ENCODE peak calls at places on chromosomes 7 and 10, in seven cellular contexts. G is HCT116, R is GM12878, M is HepG2, J is HL-60, U is GM23338, B is SK-N-SH. V is an unnamed sample.

GRCh38 chr10:28946479-28946878 is 269.2 kb downstream of the BAMBI start:
- DNase-seq in J (no peak), B (no peak), U (no peak), M (no peak), R (no peak), G (no peak), V (no peak)

GRCh38 chr7:93232673-93233018 is 480 bp downstream of the VPS50 start:
- DNase-seq in R (no peak), J (peak; percentile 16), B (no peak), M (no peak), U (peak; percentile 22), G (no peak), V (no peak)

GRCh38 chr7:96708872-96709271 is 774 bp downstream of the SEM1 start:
- DNase-seq in G (no peak), M (no peak), U (no peak), B (no peak), R (no peak), J (no peak), V (no peak)

GRCh38 chr10:47443145-47443544 is 40.8 kb downstream of the ANXA8 start:
- DNase-seq in J (no peak), B (no peak), G (no peak), M (no peak), R (no peak), U (no peak), V (no peak)

GRCh38 chr10:930415-931325 is 835 bp downstream of the LARP4B start:
- DNase-seq in R (no peak), B (peak; percentile 77), J (peak; percentile 5), U (peak; percentile 82), M (peak; percentile 42), G (no peak), V (no peak)

GRCh38 chr7:144255471-144255897 is 9.1 kb downstream of the OR2A7 start:
- DNase-seq in G (no peak), R (no peak), J (no peak), B (no peak), U (peak; percentile 5), M (no peak), V (no peak)

GRCh38 chr7:30448461-30449189 is 30.0 kb downstream of the NOD1 start:
- DNase-seq in J (no peak), R (no peak), M (no peak), G (no peak), U (no peak), B (peak; percentile 63), V (no peak)

GRCh38 chr10:112687647-112688046 is 240.6 kb downstream of the VTI1A start:
- DNase-seq in M (no peak), B (no peak), G (no peak), J (no peak), R (no peak), U (no peak), V (no peak)

GRCh38 chr10:121077331-121077730 is 226.2 kb downstream of the WDR11 start:
- DNase-seq in J (peak; percentile 86), U (peak; percentile 8), G (no peak), M (no peak), B (no peak), R (no peak), V (no peak)

GRCh38 chr10:79246606-79247275 is 100.5 kb upstream of the PPIF start:
- DNase-seq in M (no peak), J (peak; percentile 33), G (no peak), R (no peak), B (peak; percentile 71), U (no peak), V (no peak)

GRCh38 chr10:133231946-133232574 is 2.0 kb downstream of the UTF1 start:
- DNase-seq in G (no peak), R (no peak), M (no peak), B (no peak), U (peak; percentile 71), J (no peak), V (no peak)

GRCh38 chr10:112721080-112721698 is 228.9 kb upstream of the TCF7L2 start:
- DNase-seq in B (no peak), R (peak; percentile 21), G (peak; percentile 51), U (peak; percentile 72), M (peak; percentile 31), J (peak; percentile 28), V (peak; percentile 43)

GRCh38 chr7:148905093-148905666 is 21.1 kb upstream of the EZH2 start:
- DNase-seq in G (no peak), R (no peak), M (no peak), B (no peak), J (no peak), U (peak; percentile 57), V (no peak)

GRCh38 chr10:106789623-106790022 is 374.9 kb downstream of the SORCS1 start:
- DNase-seq in G (no peak), U (no peak), B (no peak), M (no peak), R (no peak), J (no peak), V (no peak)

GRCh38 chr7:102063736-102064135 is 222.9 kb upstream of the SH2B2 start:
- DNase-seq in U (peak; percentile 82), G (peak; percentile 80), B (peak; percentile 63), M (no peak), J (no peak), R (no peak), V (no peak)

GRCh38 chr10:77385315-77385714 is 252.3 kb downstream of the KCNMA1 start:
- DNase-seq in B (no peak), R (no peak), G (no peak), J (no peak), M (no peak), U (no peak), V (no peak)

GRCh38 chr10:15353471-15353870 is 17.6 kb downstream of the FAM171A1 start:
- DNase-seq in B (no peak), M (peak; percentile 53), G (no peak), J (no peak), R (no peak), U (no peak), V (no peak)
- TF ChIP-seq REST in B (no peak), M (no peak), G (no peak), J (no peak), R (no peak), U (no peak), V (no peak)

GRCh38 chr7:24463474-24463873 is 109.8 kb upstream of the PALS2 start:
- DNase-seq in M (no peak), B (no peak), R (no peak), U (no peak), G (no peak), J (no peak), V (no peak)
- TF ChIP-seq POLR2AphosphoS5 in M (no peak), B (no peak), R (no peak), U (no peak), G (no peak), J (no peak), V (no peak)

DNA sequence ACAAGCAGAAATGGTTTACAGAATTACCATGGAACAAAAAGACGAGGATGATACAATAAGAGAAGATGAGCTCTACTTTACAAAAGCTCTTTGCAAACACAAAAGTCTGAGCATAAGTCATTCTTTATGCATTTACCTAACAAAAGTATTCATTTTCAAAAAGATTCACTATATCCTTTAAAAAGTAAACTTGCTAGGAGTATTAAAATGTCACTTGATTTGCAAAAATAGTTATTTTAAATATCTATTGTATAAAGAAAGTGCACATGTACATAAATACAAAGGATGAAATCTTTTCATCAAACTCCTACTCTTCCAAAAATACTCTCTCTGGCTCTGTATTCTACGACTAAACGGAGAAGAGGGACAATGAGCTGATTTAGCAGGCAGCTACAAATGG is 146.4 kb upstream of the STEAP1 start:
- DNase-seq in B (no peak), J (no peak), G (no peak), M (no peak), U (no peak), R (no peak), V (no peak)
- H3K27ac ChIP-seq in B (no peak overlapping the region), J (no peak overlapping the region), G (no peak overlapping the region), M (no peak overlapping the region), U (peak overlapping the region; percentile 4), R (no peak overlapping the region), V (no peak overlapping the region)

DNA sequence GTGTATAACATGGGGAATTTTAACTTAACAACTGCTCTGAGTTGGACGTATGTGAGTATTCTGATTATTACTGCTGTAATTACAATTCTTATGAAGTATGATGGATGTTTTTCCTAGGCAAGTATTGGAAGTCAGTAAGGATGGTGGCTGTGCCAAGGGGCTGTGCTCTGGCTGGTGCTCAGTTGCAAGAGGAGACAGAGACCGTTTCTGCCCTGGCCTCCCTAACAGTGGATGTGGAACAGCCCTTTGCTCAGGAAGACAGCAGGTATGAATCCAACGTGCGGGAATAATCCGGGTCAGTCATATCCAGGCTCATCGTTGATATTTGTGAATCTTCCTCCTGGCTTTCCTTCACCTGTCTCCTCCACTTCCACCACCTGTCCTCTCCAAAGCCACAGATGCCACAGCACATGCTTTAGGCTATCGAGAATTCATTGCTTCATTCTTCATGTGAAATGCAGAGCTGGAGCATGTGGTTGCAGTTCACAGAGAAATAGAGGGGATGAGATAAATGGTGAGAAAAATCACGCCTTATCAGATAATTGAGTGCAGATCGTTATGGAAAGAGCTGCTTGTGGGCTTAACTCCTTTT is 141.7 kb downstream of the TWIST1 start:
- DNase-seq in U (no peak), J (no peak), R (no peak), B (no peak), M (no peak), G (no peak), V (no peak)
- TF ChIP-seq REST in U (no peak), J (no peak), R (no peak), B (no peak), M (no peak), G (no peak), V (no peak)

GRCh38 chr10:11601670-11602069 is 9.8 kb downstream of the USP6NL start:
- DNase-seq in B (no peak), J (no peak), G (no peak), R (no peak), M (no peak), U (no peak), V (no peak)
- TF ChIP-seq POLR2AphosphoS5 in B (no peak), J (no peak), G (no peak), R (no peak), M (no peak), U (no peak), V (no peak)

GRCh38 chr7:99996755-99997544 is 18.4 kb upstream of the ZKSCAN1 start:
- DNase-seq in M (no peak), B (no peak), U (no peak), R (no peak), J (no peak), G (no peak), V (no peak)
- H3K27ac ChIP-seq in M (peak overlapping the region; percentile 95), B (no peak overlapping the region), U (peak overlapping the region; percentile 91), R (no peak overlapping the region), J (peak overlapping the region; percentile 15), G (no peak overlapping the region), V (no peak overlapping the region)